ENCODE peak calls at places on chromosomes 12 and 14, in four cellular contexts. One of them, this sample, is unnamed.

GRCh38 chr14:104796682-104797081 is 1.1 kb upstream of the AKT1 start:
- DNase-seq in WTC11: no peak
- DNase-seq in GM12878: no peak
- DNase-seq in K562: no peak
- DNase-seq in this sample: no peak

GRCh38 chr12:14964401-14964800 is 3.0 kb upstream of the ARHGDIB start:
- DNase-seq in WTC11: no peak
- DNase-seq in GM12878: no peak
- DNase-seq in K562: no peak
- DNase-seq in this sample: no peak

GRCh38 chr12:116389990-116390655 is 112.6 kb upstream of the MED13L start:
- DNase-seq in WTC11: no peak
- DNase-seq in GM12878: no peak
- DNase-seq in K562: no peak
- DNase-seq in this sample: no peak

GRCh38 chr12:41061189-41061588 is 126.9 kb upstream of the PDZRN4 start:
- DNase-seq in WTC11: no peak
- DNase-seq in GM12878: no peak
- DNase-seq in K562: no peak
- DNase-seq in this sample: no peak

GRCh38 chr12:52401526-52401925 is 4.6 kb downstream of the KRT82 start:
- DNase-seq in WTC11: no peak
- DNase-seq in GM12878: no peak
- DNase-seq in K562: no peak
- DNase-seq in this sample: no peak

GRCh38 chr14:106848330-106849121 is 1322.1 kb downstream of the TMEM121 start:
- DNase-seq in WTC11: no peak
- DNase-seq in GM12878: no peak
- DNase-seq in K562: no peak
- DNase-seq in this sample: peak; percentile 56

GRCh38 chr12:56021882-56022497 is 1.1 kb downstream of the IKZF4 start:
- DNase-seq in WTC11: no peak
- DNase-seq in GM12878: no peak
- DNase-seq in K562: no peak
- DNase-seq in this sample: no peak

GRCh38 chr14:84708865-84709264 is 821.1 kb upstream of the FLRT2 start:
- DNase-seq in WTC11: no peak
- DNase-seq in GM12878: no peak
- DNase-seq in K562: no peak
- DNase-seq in this sample: no peak

GRCh38 chr12:65624554-65625086 is 199.7 kb upstream of the HMGA2 start:
- DNase-seq in WTC11: no peak
- DNase-seq in GM12878: no peak
- DNase-seq in K562: no peak
- DNase-seq in this sample: no peak

GRCh38 chr12:53492188-53492587 is 7.1 kb downstream of the MAP3K12 start:
- DNase-seq in WTC11: peak; percentile 31
- DNase-seq in GM12878: no peak
- DNase-seq in K562: no peak
- DNase-seq in this sample: no peak

GRCh38 chr12:15963271-15963670 is 52.1 kb downstream of the DERA start:
- DNase-seq in WTC11: no peak
- DNase-seq in GM12878: no peak
- DNase-seq in K562: no peak
- DNase-seq in this sample: no peak

GRCh38 chr12:100913872-100914600 is 119.5 kb downstream of the ANO4 start:
- DNase-seq in WTC11: no peak
- DNase-seq in GM12878: no peak
- DNase-seq in K562: no peak
- DNase-seq in this sample: no peak

GRCh38 chr12:62744551-62744950 is 190.4 kb downstream of the PPM1H start:
- DNase-seq in WTC11: no peak
- DNase-seq in GM12878: no peak
- DNase-seq in K562: no peak
- DNase-seq in this sample: no peak

GRCh38 chr12:90543393-90543792 is 411.6 kb downstream of the CCER1 start:
- DNase-seq in WTC11: no peak
- DNase-seq in GM12878: no peak
- DNase-seq in K562: no peak
- DNase-seq in this sample: no peak

GRCh38 chr14:50312734-50313054 is 570 bp downstream of the DMAC2L start:
- DNase-seq in WTC11: no peak
- DNase-seq in GM12878: no peak
- DNase-seq in K562: no peak
- DNase-seq in this sample: peak; percentile 42

GRCh38 chr14:89296281-89296745 is 120.7 kb downstream of the FOXN3 start:
- DNase-seq in WTC11: peak; percentile 49
- DNase-seq in GM12878: no peak
- DNase-seq in K562: no peak
- DNase-seq in this sample: no peak

GRCh38 chr14:54138354-54139038 is 181.9 kb upstream of the BMP4 start:
- DNase-seq in WTC11: no peak
- DNase-seq in GM12878: no peak
- DNase-seq in K562: no peak
- DNase-seq in this sample: peak; percentile 99

GRCh38 chr14:52834440-52834842 is 43.0 kb upstream of the GNPNAT1 start:
- DNase-seq in WTC11: no peak
- DNase-seq in GM12878: no peak
- DNase-seq in K562: no peak
- DNase-seq in this sample: no peak

GRCh38 chr12:89833337-89834252 is 125.0 kb upstream of the ATP2B1 start:
- DNase-seq in WTC11: no peak
- DNase-seq in GM12878: no peak
- DNase-seq in K562: no peak
- DNase-seq in this sample: no peak

GRCh38 chr14:96249016-96249415 is 7.0 kb upstream of the BDKRB1 start:
- DNase-seq in WTC11: no peak
- DNase-seq in GM12878: no peak
- DNase-seq in K562: no peak
- DNase-seq in this sample: no peak

GRCh38 chr12:122406701-122407154 is 15.7 kb downstream of the CLIP1 start:
- DNase-seq in WTC11: no peak
- DNase-seq in GM12878: no peak
- DNase-seq in K562: no peak
- DNase-seq in this sample: peak; percentile 52

GRCh38 chr12:121883315-121883660 is 5.3 kb upstream of the PSMD9 start:
- DNase-seq in WTC11: peak; percentile 20
- DNase-seq in GM12878: no peak
- DNase-seq in K562: no peak
- DNase-seq in this sample: no peak

GRCh38 chr12:68815928-68816800 is 8.2 kb downstream of the MDM2 start:
- DNase-seq in WTC11: no peak
- DNase-seq in GM12878: no peak
- DNase-seq in K562: no peak
- DNase-seq in this sample: no peak

GRCh38 chr14:26775765-26776577 is 178.1 kb upstream of the NOVA1 start:
- DNase-seq in WTC11: no peak
- DNase-seq in GM12878: no peak
- DNase-seq in K562: no peak
- DNase-seq in this sample: no peak

GRCh38 chr12:89797436-89797835 is 88.8 kb upstream of the ATP2B1 start:
- DNase-seq in WTC11: no peak
- DNase-seq in GM12878: no peak
- DNase-seq in K562: no peak
- DNase-seq in this sample: no peak

GRCh38 chr14:33676135-33676566 is 274.7 kb downstream of the EGLN3 start:
- DNase-seq in WTC11: peak; percentile 77
- DNase-seq in GM12878: no peak
- DNase-seq in K562: peak; percentile 11
- DNase-seq in this sample: peak; percentile 60

GRCh38 chr14:41642402-41643195 is 35.9 kb downstream of the LRFN5 start:
- DNase-seq in WTC11: no peak
- DNase-seq in GM12878: no peak
- DNase-seq in K562: no peak
- DNase-seq in this sample: no peak

GRCh38 chr14:73105727-73106126 is 30.6 kb upstream of the PSEN1 start:
- DNase-seq in WTC11: no peak
- DNase-seq in GM12878: no peak
- DNase-seq in K562: no peak
- DNase-seq in this sample: no peak

GRCh38 chr12:132873724-132874123 is 13.7 kb downstream of the CHFR start:
- DNase-seq in WTC11: no peak
- DNase-seq in GM12878: no peak
- DNase-seq in K562: no peak
- DNase-seq in this sample: no peak

GRCh38 chr12:85266391-85266790 is 13.6 kb upstream of the ALX1 start:
- DNase-seq in WTC11: no peak
- DNase-seq in GM12878: no peak
- DNase-seq in K562: no peak
- DNase-seq in this sample: no peak

GRCh38 chr12:89494411-89495231 is 30.0 kb downstream of the GALNT4 start:
- DNase-seq in WTC11: no peak
- DNase-seq in GM12878: no peak
- DNase-seq in K562: no peak
- DNase-seq in this sample: no peak

GRCh38 chr12:131529196-131530040 is 181.5 kb upstream of the SFSWAP start:
- DNase-seq in WTC11: no peak
- DNase-seq in GM12878: no peak
- DNase-seq in K562: peak; percentile 48
- DNase-seq in this sample: no peak

GRCh38 chr12:121525411-121525810 is 55.4 kb downstream of the KDM2B start:
- DNase-seq in WTC11: no peak
- DNase-seq in GM12878: no peak
- DNase-seq in K562: no peak
- DNase-seq in this sample: no peak

GRCh38 chr12:108815875-108816594 is 41.3 kb downstream of the SSH1 start:
- DNase-seq in WTC11: no peak
- DNase-seq in GM12878: no peak
- DNase-seq in K562: no peak
- DNase-seq in this sample: no peak

GRCh38 chr14:79663453-79663852 is 547.9 kb downstream of the DIO2 start:
- DNase-seq in WTC11: no peak
- DNase-seq in GM12878: no peak
- DNase-seq in K562: no peak
- DNase-seq in this sample: no peak

GRCh38 chr12:128976120-128976519 is 122.8 kb downstream of the GLT1D1 start:
- DNase-seq in WTC11: peak; percentile 24
- DNase-seq in GM12878: no peak
- DNase-seq in K562: peak; percentile 65
- DNase-seq in this sample: no peak

GRCh38 chr12:106759526-106760183 is 14.8 kb upstream of the RIC8B start:
- DNase-seq in WTC11: no peak
- DNase-seq in GM12878: no peak
- DNase-seq in K562: no peak
- DNase-seq in this sample: no peak

GRCh38 chr14:85536835-85537195 is 6.9 kb downstream of the FLRT2 start:
- DNase-seq in WTC11: no peak
- DNase-seq in GM12878: no peak
- DNase-seq in K562: no peak
- DNase-seq in this sample: no peak

GRCh38 chr14:32352631-32353030 is 23.5 kb downstream of the AKAP6 start:
- DNase-seq in WTC11: no peak
- DNase-seq in GM12878: no peak
- DNase-seq in K562: no peak
- DNase-seq in this sample: no peak

GRCh38 chr12:92141585-92142244 is 3.9 kb downstream of the BTG1 start:
- DNase-seq in WTC11: no peak
- DNase-seq in GM12878: no peak
- DNase-seq in K562: no peak
- DNase-seq in this sample: no peak
- TF ChIP-seq NR2C2 in WTC11: no peak
- TF ChIP-seq NR2C2 in GM12878: no peak
- TF ChIP-seq NR2C2 in K562: no peak
- TF ChIP-seq NR2C2 in this sample: no peak

DNA sequence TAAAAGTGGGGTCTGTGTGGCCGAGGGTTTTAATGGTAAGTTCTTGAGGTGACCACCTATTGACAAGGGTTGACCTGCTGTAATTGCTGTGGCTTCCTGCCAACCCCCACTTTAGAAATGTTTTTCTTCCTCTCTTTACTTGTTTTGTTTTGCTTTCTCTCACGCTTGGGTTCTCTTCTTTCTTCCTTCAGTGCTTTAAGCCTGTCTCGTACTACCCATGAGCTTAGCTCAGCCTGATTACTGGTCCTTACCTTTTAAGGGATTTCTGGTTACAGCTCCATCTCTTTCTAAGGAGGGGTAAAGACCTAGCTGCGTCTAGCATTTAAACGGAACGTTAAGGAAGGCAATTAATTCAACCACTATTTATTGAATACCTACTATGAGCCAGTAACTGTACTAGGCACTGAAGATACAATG is 735 bp upstream of the PPP1R12A start:
- DNase-seq in WTC11: no peak
- DNase-seq in GM12878: peak; percentile 36
- DNase-seq in K562: no peak
- DNase-seq in this sample: peak; percentile 8
- TF ChIP-seq NR2C2 in WTC11: no peak
- TF ChIP-seq NR2C2 in GM12878: no peak
- TF ChIP-seq NR2C2 in K562: no peak
- TF ChIP-seq NR2C2 in this sample: no peak

DNA sequence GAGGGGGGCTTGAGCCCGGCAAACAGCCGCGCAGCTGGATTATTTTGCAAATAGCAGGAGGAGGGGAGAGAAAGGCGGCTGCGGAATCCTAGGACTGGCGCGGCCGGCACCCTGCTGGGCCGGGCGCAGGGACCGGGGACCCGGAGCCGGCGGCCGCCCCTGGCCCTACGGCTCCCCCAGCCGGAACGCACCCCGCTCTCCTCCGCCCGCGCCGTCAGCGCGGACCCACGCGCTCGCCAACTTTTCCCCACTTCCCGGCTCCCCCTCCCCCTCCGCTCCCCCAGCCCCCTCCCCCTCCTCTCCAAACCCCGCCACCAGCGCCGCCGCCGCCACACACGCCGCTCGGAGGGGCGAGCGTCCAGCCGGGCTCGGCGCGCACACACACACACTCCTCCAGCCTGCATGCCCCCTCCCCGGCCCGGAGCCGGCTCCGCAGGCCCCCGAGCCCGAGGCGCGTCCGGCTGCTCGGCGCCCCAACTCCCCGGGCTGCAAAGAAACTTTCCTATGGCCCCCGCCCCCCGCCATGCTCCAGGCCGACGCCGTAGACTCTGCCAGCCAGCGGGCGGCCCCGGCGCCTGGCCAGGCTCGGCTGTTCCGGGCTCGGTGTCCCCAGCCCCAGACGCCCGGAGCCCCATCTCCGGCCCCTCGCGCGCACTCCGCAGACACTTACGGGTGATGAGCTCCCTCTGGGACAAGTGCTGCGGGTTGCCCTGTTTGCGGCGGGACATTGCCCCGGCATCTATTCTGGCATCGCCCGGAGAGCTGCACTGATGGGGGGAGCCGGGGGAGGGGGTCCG is 1.3 kb downstream of the BCL11B start:
- DNase-seq in WTC11: peak; percentile 64
- DNase-seq in GM12878: no peak
- DNase-seq in K562: no peak
- DNase-seq in this sample: no peak
- TF ChIP-seq NR2C2 in WTC11: no peak
- TF ChIP-seq NR2C2 in GM12878: no peak
- TF ChIP-seq NR2C2 in K562: no peak
- TF ChIP-seq NR2C2 in this sample: no peak

DNA sequence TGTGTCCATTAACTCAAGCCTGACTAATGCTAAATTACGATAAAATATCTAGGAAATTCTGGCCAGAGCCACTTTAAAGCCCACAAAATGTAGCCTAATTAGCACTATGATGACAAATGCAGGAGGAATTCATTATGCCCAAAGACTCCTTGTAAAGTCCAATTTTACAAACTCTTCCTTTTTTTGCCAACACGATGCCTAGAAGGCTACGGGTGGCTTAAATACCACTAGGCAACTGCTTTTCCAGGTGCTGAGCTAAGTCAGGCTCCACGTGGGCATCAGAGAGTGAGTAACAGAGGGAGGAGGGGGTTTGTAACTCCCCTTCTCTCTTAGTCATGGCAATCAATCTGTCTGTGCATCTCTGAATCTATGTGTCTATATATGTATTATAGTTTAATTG is 172.4 kb upstream of the NTF3 start:
- DNase-seq in WTC11: no peak
- DNase-seq in GM12878: no peak
- DNase-seq in K562: no peak
- DNase-seq in this sample: no peak
- TF ChIP-seq NR2C2 in WTC11: no peak
- TF ChIP-seq NR2C2 in GM12878: no peak
- TF ChIP-seq NR2C2 in K562: no peak
- TF ChIP-seq NR2C2 in this sample: no peak

This sample was measured in HepG2.